ENCODE peak calls at places on chromosome 3, in seven cellular contexts. K is GM23338, L is heart left ventricle, P is heart right ventricle, Q is A549, O is transverse colon, T is kidney. C is an unnamed sample.

GRCh38 chr3:195021674-195022073 is 249.3 kb downstream of the XXYLT1 start:
- DNase-seq in T (no peak), P (no peak), O (no peak), K (no peak), Q (no peak), L (no peak), C (no peak)

GRCh38 chr3:29942297-29942696 is 661.4 kb downstream of the RBMS3 start:
- DNase-seq in Q (no peak), O (no peak), L (no peak), T (no peak), P (no peak), K (no peak), C (no peak)

GRCh38 chr3:123745184-123745855 is 138.8 kb downstream of the MYLK start:
- DNase-seq in Q (peak; percentile 61), P (no peak), L (no peak), O (no peak), K (peak; percentile 57), T (no peak), C (no peak)

GRCh38 chr3:184874709-184875644 is 63.0 kb downstream of the VPS8 start:
- DNase-seq in O (peak; percentile 11), Q (peak; percentile 14), P (no peak), K (peak; percentile 75), L (no peak), T (no peak), C (no peak)

GRCh38 chr3:128442070-128442469 is 24.6 kb downstream of the DNAJB8 start:
- DNase-seq in Q (no peak), K (no peak), T (no peak), L (no peak), O (no peak), P (no peak), C (no peak)

GRCh38 chr3:171257251-171258179 is 202.7 kb downstream of the TNIK start:
- DNase-seq in O (no peak), K (no peak), T (no peak), Q (no peak), P (no peak), L (no peak), C (no peak)

GRCh38 chr3:171192176-171192854 is 165.8 kb upstream of the SLC2A2 start:
- DNase-seq in K (no peak), O (no peak), T (no peak), L (no peak), P (no peak), Q (peak; percentile 42), C (no peak)

GRCh38 chr3:104102386-104102785 is 1264.3 kb upstream of the ALCAM start:
- DNase-seq in P (no peak), Q (peak; percentile 51), K (peak; percentile 77), L (no peak), T (no peak), O (no peak), C (no peak)

GRCh38 chr3:14425574-14426304 is 23.3 kb downstream of the SLC6A6 start:
- DNase-seq in Q (no peak), O (peak; percentile 60), K (no peak), P (no peak), L (no peak), T (no peak), C (no peak)

GRCh38 chr3:107506458-107506857 is 16.3 kb upstream of the BBX start:
- DNase-seq in O (no peak), K (no peak), P (no peak), Q (no peak), T (no peak), L (no peak), C (no peak)

GRCh38 chr3:7290062-7290825 is 429.3 kb downstream of the GRM7 start:
- DNase-seq in K (no peak), T (no peak), O (no peak), L (no peak), Q (no peak), P (no peak), C (no peak)

GRCh38 chr3:61830111-61830400 is 268.7 kb downstream of the PTPRG start:
- DNase-seq in O (no peak), L (no peak), T (no peak), Q (no peak), P (no peak), K (no peak), C (no peak)
- H3K4me1 ChIP-seq in O (no peaks in the 10 kb centered on the region), L (peaks cover 50% of the 10 kb centered on the region), T (peaks cover 11% of the 10 kb centered on the region), Q (no peaks in the 10 kb centered on the region), P (peaks cover 50% of the 10 kb centered on the region), K (peaks cover 28% of the 10 kb centered on the region), C (peaks cover 28% of the 10 kb centered on the region)

DNA sequence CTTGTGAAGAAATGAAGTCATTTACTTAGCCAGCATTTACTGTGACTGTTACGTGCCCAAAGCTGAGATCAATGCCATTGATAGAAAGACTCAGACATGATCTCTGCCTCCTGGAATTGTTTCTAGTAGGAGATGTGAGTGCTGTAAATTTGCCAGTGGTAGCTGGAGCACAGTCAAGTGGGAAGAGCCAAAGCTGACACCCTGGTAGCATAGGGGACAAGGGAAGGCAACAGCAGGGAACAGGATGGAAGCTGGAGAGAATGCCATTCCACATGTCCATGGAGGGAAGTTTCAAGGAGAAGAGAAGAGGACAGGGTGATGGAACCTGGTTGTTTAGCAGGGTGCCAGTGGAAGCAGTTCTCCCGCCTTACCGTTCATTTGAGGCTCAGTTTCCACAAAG is 64.0 kb downstream of the TCAIM start:
- DNase-seq in K (no peak), L (no peak), T (no peak), Q (no peak), O (no peak), P (no peak), C (no peak)
- H3K27ac ChIP-seq in K (no peak overlapping the region), L (no peak overlapping the region), T (no peak overlapping the region), Q (no peak overlapping the region), O (no peak overlapping the region), P (no peak overlapping the region), C (no peak overlapping the region)

GRCh38 chr3:19901337-19901736 is 32.7 kb downstream of the EFHB start:
- DNase-seq in P (no peak), O (no peak), L (no peak), K (no peak), Q (peak; percentile 11), T (no peak), C (no peak)
- TF ChIP-seq CTCF in P (no peak), O (no peak), L (no peak), K (no peak), Q (peak; percentile 12), T (peak; percentile 4), C (no peak)

DNA sequence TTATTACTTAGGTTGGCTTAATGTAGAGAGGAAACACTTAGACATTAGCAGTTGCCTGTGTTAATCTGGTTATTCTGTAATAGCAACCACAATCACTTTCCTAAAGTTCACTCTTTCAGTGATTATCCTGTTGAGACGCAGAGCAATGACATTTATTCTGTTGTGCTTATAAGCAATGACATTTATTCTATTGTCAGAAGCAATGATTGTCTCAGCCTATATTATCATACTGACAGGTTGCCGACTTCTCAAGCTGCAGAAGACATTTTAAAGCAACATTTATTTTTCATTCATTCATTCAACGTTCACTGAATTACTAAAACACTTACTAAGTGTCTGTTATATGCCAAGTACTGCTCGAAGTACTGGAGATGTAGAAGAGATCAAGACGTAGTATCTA is 193.5 kb upstream of the SLITRK3 start:
- DNase-seq in L (no peak), O (no peak), T (no peak), Q (no peak), P (no peak), K (no peak), C (no peak)
- H3K4me1 ChIP-seq in L (no peaks in the 10 kb centered on the region), O (no peaks in the 10 kb centered on the region), T (no peaks in the 10 kb centered on the region), Q (no peaks in the 10 kb centered on the region), P (no peaks in the 10 kb centered on the region), K (no peaks in the 10 kb centered on the region), C (no peaks in the 10 kb centered on the region)

DNA sequence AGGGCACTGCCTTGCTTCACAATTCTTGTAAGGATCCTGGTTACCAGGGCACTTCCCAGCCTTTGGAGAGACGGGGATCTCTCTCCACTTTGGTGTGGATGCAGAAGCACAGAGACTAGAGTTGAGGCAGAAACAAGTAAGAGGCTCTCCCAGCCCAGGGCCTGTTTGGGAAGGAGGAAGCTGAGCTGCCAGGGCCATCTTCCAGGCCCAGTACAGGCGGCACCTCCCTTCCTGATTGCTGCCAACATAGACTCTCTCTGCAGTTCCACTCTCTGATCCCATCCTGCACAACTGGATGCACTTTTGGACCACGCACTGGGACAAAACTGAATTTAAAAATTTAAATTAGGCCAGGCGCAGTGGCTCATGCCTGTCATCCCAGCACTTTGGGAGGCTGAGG is 16.1 kb upstream of the NRROS start:
- DNase-seq in P (peak; percentile 25), T (no peak), L (no peak), Q (no peak), K (no peak), O (no peak), C (no peak)
- H3K27ac ChIP-seq in P (peak overlapping the region; percentile 82), T (no peak overlapping the region), L (no peak overlapping the region), Q (no peak overlapping the region), K (no peak overlapping the region), O (peak overlapping the region; percentile 11), C (peak overlapping the region; percentile 50)

DNA sequence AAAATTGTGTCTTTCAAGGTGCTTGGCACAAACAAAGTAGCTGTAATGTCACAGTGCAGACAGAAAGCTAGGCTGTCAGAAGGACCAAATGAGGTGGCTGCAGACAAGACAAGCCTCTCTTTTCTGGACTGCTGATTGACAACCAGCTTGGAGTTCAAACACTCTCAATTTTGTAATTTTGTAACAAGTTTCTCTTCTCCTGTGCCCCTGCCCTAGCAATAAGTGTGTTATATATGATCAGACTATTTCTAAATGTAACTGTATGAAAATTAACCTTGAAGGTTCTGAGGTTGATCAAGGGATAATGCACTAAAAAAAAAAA is 172.0 kb downstream of the P3H2 start:
- DNase-seq in O (no peak), Q (no peak), P (no peak), T (no peak), L (no peak), K (no peak), C (no peak)
- TF ChIP-seq CTCF in O (no peak), Q (peak; percentile 6), P (no peak), T (no peak), L (no peak), K (no peak), C (no peak)

DNA sequence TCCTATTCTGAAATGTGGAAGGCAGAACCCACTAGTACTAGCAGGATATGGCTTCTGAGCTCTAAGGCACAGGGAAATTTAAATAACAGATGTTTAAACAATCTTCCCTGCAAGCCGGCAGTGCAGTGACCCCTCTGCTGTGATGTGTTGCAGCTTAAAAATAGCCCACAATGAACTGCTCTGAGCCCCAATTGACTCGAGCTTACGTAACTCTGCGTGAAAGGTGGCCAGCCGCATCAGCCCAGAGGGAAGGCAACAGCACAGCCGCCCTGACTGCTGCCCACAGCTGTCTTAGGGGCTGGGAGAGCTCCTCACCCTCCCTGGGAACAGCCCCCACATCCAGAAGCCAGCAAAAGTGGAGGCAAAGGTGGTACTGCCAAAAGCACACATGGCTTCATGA is 12.5 kb upstream of the CAMKV start:
- DNase-seq in Q (no peak), K (no peak), P (peak; percentile 31), L (no peak), T (no peak), O (no peak), C (no peak)
- H3K4me1 ChIP-seq in Q (no peaks in the 10 kb centered on the region), K (peaks cover 23% of the 10 kb centered on the region), P (peaks cover 23% of the 10 kb centered on the region), L (peaks cover 31% of the 10 kb centered on the region), T (no peaks in the 10 kb centered on the region), O (no peaks in the 10 kb centered on the region), C (peaks cover 3% of the 10 kb centered on the region)

DNA sequence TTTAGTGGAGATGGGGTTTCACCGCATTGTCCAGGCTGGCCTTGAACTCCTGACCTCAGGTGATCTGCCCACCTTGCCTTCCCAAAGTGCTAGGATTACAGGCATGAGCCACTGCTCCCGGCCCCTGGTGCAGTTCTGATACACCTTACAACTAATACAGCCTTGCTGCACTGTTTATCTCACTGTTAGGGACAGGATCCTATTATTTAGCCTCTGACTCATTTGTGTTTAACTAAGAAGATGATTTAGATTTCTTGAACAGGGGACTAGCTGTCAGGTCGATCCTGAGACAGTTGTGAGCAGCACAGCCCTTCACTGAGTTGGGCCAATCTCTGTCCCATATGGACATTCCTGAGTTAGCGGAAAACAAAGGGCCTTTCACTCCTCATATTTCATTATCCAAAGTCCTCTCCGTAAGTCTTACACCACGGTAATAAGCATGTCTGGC is 19.2 kb downstream of the GYG1 start:
- DNase-seq in K (no peak), L (no peak), P (no peak), Q (no peak), T (no peak), O (no peak), C (no peak)
- H3K27ac ChIP-seq in K (no peak overlapping the region), L (no peak overlapping the region), P (peak overlapping the region; percentile 68), Q (no peak overlapping the region), T (no peak overlapping the region), O (no peak overlapping the region), C (no peak overlapping the region)

C was measured in lung.